ENCODE peak calls at places on chromosomes 6 and 20, in four cellular contexts. W is SK-N-SH treated with all-trans-retinoic acid at 6 μM for 48 hours, V is gastroesophageal sphincter, R is HCT116. O is an unnamed sample.

GRCh38 chr6:14380421-14380820 is 262.8 kb downstream of the CD83 start:
- ATAC-seq in V (no peak), W (no peak), R (no peak), O (no peak)

GRCh38 chr6:4743026-4743425 is 33.2 kb upstream of the CDYL start:
- ATAC-seq in V (no peak), W (no peak), R (no peak), O (no peak)

GRCh38 chr20:588932-589672 is 21.0 kb downstream of the TCF15 start:
- ATAC-seq in R (peak; percentile 94), V (no peak), W (no peak), O (peak; percentile 86)

GRCh38 chr6:105609375-105609991 is 206.6 kb upstream of the PREP start:
- ATAC-seq in W (peak; percentile 42), V (no peak), R (no peak), O (no peak)

GRCh38 chr6:16503241-16503775 is 258.0 kb downstream of the ATXN1 start:
- ATAC-seq in V (no peak), R (no peak), W (no peak), O (no peak)

GRCh38 chr6:33323623-33323948 is 6.0 kb upstream of the ZBTB22 start:
- ATAC-seq in V (no peak), R (no peak), W (no peak), O (peak; percentile 1)

GRCh38 chr6:14664112-14664592 is 546.6 kb downstream of the CD83 start:
- ATAC-seq in W (no peak), V (no peak), R (no peak), O (peak; percentile 86)

GRCh38 chr6:105759015-105759414 is 327.1 kb upstream of the PRDM1 start:
- ATAC-seq in R (no peak), W (no peak), V (no peak), O (no peak)

GRCh38 chr6:87588756-87589407 is 905 bp downstream of the RARS2 start:
- ATAC-seq in W (peak; percentile 3), R (no peak), V (no peak), O (no peak)

GRCh38 chr6:28258877-28259777 is at the start of gene NKAPL:
- ATAC-seq in V (peak; percentile 91), R (no peak), W (no peak), O (peak; percentile 50)

GRCh38 chr6:166465671-166466087 is 82.9 kb upstream of the MPC1 start:
- ATAC-seq in R (peak; percentile 70), V (peak; percentile 49), W (peak; percentile 57), O (no peak)

GRCh38 chr20:1718604-1719384 is 61.2 kb upstream of the SIRPG start:
- ATAC-seq in W (no peak), V (peak; percentile 60), R (peak; percentile 70), O (no peak)

GRCh38 chr20:44074252-44075151 is 112.5 kb downstream of the JPH2 start:
- ATAC-seq in R (peak; percentile 68), W (peak; percentile 59), V (no peak), O (no peak)

GRCh38 chr20:22379472-22379871 is 204.9 kb downstream of the FOXA2 start:
- ATAC-seq in W (no peak), V (no peak), R (peak; percentile 82), O (no peak)

GRCh38 chr20:49915118-49915379 is 280 bp downstream of the SPATA2 start:
- ATAC-seq in V (peak; percentile 13), R (peak; percentile 38), W (peak; percentile 45), O (no peak)

GRCh38 chr6:44021628-44022295 is 105.5 kb downstream of the MRPL14 start:
- ATAC-seq in V (peak; percentile 57), R (no peak), W (no peak), O (no peak)

GRCh38 chr6:151805286-151805840 is 2.1 kb upstream of the ESR1 start:
- ATAC-seq in R (peak; percentile 58), W (no peak), V (peak; percentile 38), O (no peak)

GRCh38 chr6:156912431-156912830 is 135.3 kb downstream of the ARID1B start:
- ATAC-seq in V (no peak), R (no peak), W (peak; percentile 26), O (peak; percentile 31)

GRCh38 chr6:8182857-8183256 is 80.5 kb upstream of the EEF1E1 start:
- ATAC-seq in R (no peak), W (no peak), V (no peak), O (peak; percentile 24)

GRCh38 chr20:63658749-63659187 is 656 bp downstream of the RTEL1 start:
- ATAC-seq in V (peak; percentile 41), W (peak; percentile 48), R (peak; percentile 31), O (peak; percentile 56)

GRCh38 chr6:15452182-15452941 is 206.5 kb downstream of the JARID2 start:
- ATAC-seq in W (no peak), V (no peak), R (no peak), O (no peak)

GRCh38 chr6:30847421-30847970 is 36.8 kb upstream of the DDR1 start:
- ATAC-seq in V (no peak), R (no peak), W (no peak), O (no peak)

GRCh38 chr20:34709836-34710567 is 5.9 kb downstream of the TP53INP2 start:
- ATAC-seq in V (peak; percentile 85), R (peak; percentile 67), W (peak; percentile 24), O (peak; percentile 81)

GRCh38 chr6:150186129-150186898 is 43.5 kb downstream of the PPP1R14C start:
- ATAC-seq in R (no peak), V (no peak), W (no peak), O (no peak)

GRCh38 chr6:44594471-44594870 is 207.0 kb downstream of the CDC5L start:
- ATAC-seq in W (peak; percentile 18), R (no peak), V (no peak), O (peak; percentile 26)

GRCh38 chr6:163539101-163539762 is 124.7 kb downstream of the QKI start:
- ATAC-seq in V (no peak), R (no peak), W (no peak), O (no peak)

GRCh38 chr6:56664007-56664406 is 21.3 kb upstream of the DST start:
- ATAC-seq in V (no peak), W (peak; percentile 50), R (peak; percentile 52), O (no peak)

GRCh38 chr6:44542401-44543116 is 155.1 kb downstream of the CDC5L start:
- ATAC-seq in W (no peak), V (no peak), R (no peak), O (no peak)

GRCh38 chr6:13763740-13764381 is 50.5 kb downstream of the MCUR1 start:
- ATAC-seq in V (no peak), R (no peak), W (no peak), O (peak; percentile 92)

GRCh38 chr6:166554316-166554715 is 32.2 kb downstream of the RAMACL start:
- ATAC-seq in W (no peak), R (no peak), V (no peak), O (no peak)

GRCh38 chr6:130525378-130525777 is 159.6 kb downstream of the TMEM200A start:
- ATAC-seq in W (no peak), R (no peak), V (no peak), O (no peak)

GRCh38 chr6:22411408-22412105 is 114.7 kb upstream of the PRL start:
- ATAC-seq in W (peak; percentile 55), R (no peak), V (peak; percentile 61), O (no peak)

GRCh38 chr20:21665687-21666446 is 39.6 kb upstream of the PAX1 start:
- ATAC-seq in V (no peak), W (no peak), R (no peak), O (no peak)

GRCh38 chr6:100753421-100753820 is 127.7 kb downstream of the ASCC3 start:
- ATAC-seq in W (no peak), R (no peak), V (no peak), O (no peak)

GRCh38 chr20:24820345-24820744 is 128.7 kb upstream of the CST7 start:
- ATAC-seq in R (no peak), W (no peak), V (no peak), O (no peak)

GRCh38 chr6:122393339-122393896 is 6.0 kb upstream of the HSF2 start:
- ATAC-seq in V (no peak), R (no peak), W (no peak), O (no peak)

GRCh38 chr6:161353208-161353613 is 79.3 kb upstream of the AGPAT4 start:
- ATAC-seq in V (no peak), W (peak; percentile 48), R (peak; percentile 96), O (no peak)

GRCh38 chr6:87741001-87741650 is 39.1 kb upstream of the AKIRIN2 start:
- ATAC-seq in R (no peak), W (no peak), V (no peak), O (no peak)

O was measured in stimulated activated memory B cell treated with anti-CD40 and anti-IgM and Interleukin-4, amounts not matched to agents 10 μg/mL and 1 μg/mL and 100 μg/mL, for 72 hours.